ENCODE peak calls at places on chromosomes 3 and 15, in four cellular contexts. U, S, M and Q are unnamed samples.

GRCh38 chr3:192422321-192422997 is 304.9 kb downstream of the FGF12 start:
- DNase-seq in U (no peak), S (no peak), M (no peak), Q (no peak)

GRCh38 chr15:68517285-68517711 is 61.5 kb upstream of the CORO2B start:
- DNase-seq in U (no peak), S (no peak), M (no peak), Q (no peak)

GRCh38 chr3:44050051-44050570 is 191.6 kb upstream of the TOPAZ1 start:
- DNase-seq in U (no peak), S (no peak), M (no peak), Q (no peak)

GRCh38 chr3:188780188-188781147 is 391.3 kb upstream of the TPRG1 start:
- DNase-seq in U (no peak), S (no peak), M (no peak), Q (no peak)

GRCh38 chr15:98968576-98968975 is 39.0 kb downstream of the PGPEP1L start:
- DNase-seq in U (peak), S (no peak), M (no peak), Q (no peak)

GRCh38 chr3:128073185-128073725 is 21.0 kb downstream of the SEC61A1 start:
- DNase-seq in U (no peak), S (no peak), M (no peak), Q (no peak)

GRCh38 chr15:79357566-79357965 is 46.7 kb downstream of the TMED3 start:
- DNase-seq in U (no peak), S (no peak), M (no peak), Q (no peak)

GRCh38 chr3:58952128-58952917 is 97.5 kb downstream of the CFAP20DC start:
- DNase-seq in U (no peak), S (peak), M (no peak), Q (peak)

GRCh38 chr15:56812255-56812654 is 78.9 kb upstream of the ZNF280D start:
- DNase-seq in U (no peak), S (no peak), M (no peak), Q (no peak)

GRCh38 chr3:126476976-126477330 is 1.3 kb upstream of the ZXDC start:
- DNase-seq in U (no peak), S (no peak), M (no peak), Q (no peak)

GRCh38 chr15:68220967-68221366 is 8.6 kb downstream of the CLN6 start:
- DNase-seq in U (no peak), S (no peak), M (peak), Q (no peak)

GRCh38 chr15:57017024-57017423 is 98.6 kb downstream of the TCF12 start:
- DNase-seq in U (no peak), S (peak), M (no peak), Q (no peak)

GRCh38 chr3:25090869-25091453 is 337.1 kb upstream of the RARB start:
- DNase-seq in U (no peak), S (no peak), M (no peak), Q (no peak)

GRCh38 chr3:22296641-22297040 is 545.6 kb upstream of the ZNF385D start:
- DNase-seq in U (no peak), S (no peak), M (no peak), Q (no peak)

GRCh38 chr3:72334681-72335457 is 513.4 kb downstream of the SHQ1 start:
- DNase-seq in U (no peak), S (no peak), M (no peak), Q (no peak)

GRCh38 chr15:66841953-66842681 is 140.1 kb downstream of the SMAD6 start:
- DNase-seq in U (no peak), S (peak), M (peak), Q (no peak)

GRCh38 chr15:80736571-80736970 is 41.5 kb downstream of the ABHD17C start:
- DNase-seq in U (no peak), S (peak), M (no peak), Q (no peak)

GRCh38 chr15:71049706-71050422 is 65.4 kb upstream of the THSD4 start:
- DNase-seq in U (no peak), S (peak), M (no peak), Q (no peak)

GRCh38 chr3:9153763-9154601 is 95.5 kb downstream of the SRGAP3 start:
- DNase-seq in U (no peak), S (no peak), M (no peak), Q (no peak)

GRCh38 chr3:25229584-25229983 is 198.5 kb upstream of the RARB start:
- DNase-seq in U (no peak), S (no peak), M (no peak), Q (no peak)

GRCh38 chr15:89417206-89417725 is 79.1 kb downstream of the RHCG start:
- DNase-seq in U (no peak), S (no peak), M (no peak), Q (no peak)

GRCh38 chr15:89423981-89424380 is 72.4 kb downstream of the RHCG start:
- DNase-seq in U (no peak), S (no peak), M (peak), Q (no peak)

GRCh38 chr15:89421219-89421618 is 75.2 kb downstream of the RHCG start:
- DNase-seq in U (no peak), S (no peak), M (no peak), Q (no peak)

GRCh38 chr15:89416339-89417183 is 79.8 kb downstream of the RHCG start:
- DNase-seq in U (peak), S (peak), M (peak), Q (no peak)

GRCh38 chr15:89419370-89419984 is 76.9 kb downstream of the RHCG start:
- DNase-seq in U (peak), S (peak), M (peak), Q (no peak)
- TF ChIP-seq CHD1 in U (no peak), S (no peak), M (no peak), Q (no peak)

GRCh38 chr3:61948699-61949305 is 387.4 kb downstream of the PTPRG start:
- DNase-seq in U (no peak), S (no peak), M (no peak), Q (no peak)
- TF ChIP-seq CHD1 in U (no peak), S (no peak), M (no peak), Q (no peak)

GRCh38 chr15:43873651-43874050 is 46.8 kb downstream of the WDR76 start:
- DNase-seq in U (no peak), S (no peak), M (no peak), Q (no peak)

GRCh38 chr15:43871835-43872234 is 45.0 kb downstream of the WDR76 start:
- DNase-seq in U (no peak), S (no peak), M (no peak), Q (no peak)

GRCh38 chr15:43876872-43877271 is 50.1 kb downstream of the WDR76 start:
- DNase-seq in U (no peak), S (no peak), M (no peak), Q (no peak)

GRCh38 chr15:43868412-43868811 is 41.6 kb downstream of the WDR76 start:
- DNase-seq in U (no peak), S (no peak), M (no peak), Q (no peak)

DNA sequence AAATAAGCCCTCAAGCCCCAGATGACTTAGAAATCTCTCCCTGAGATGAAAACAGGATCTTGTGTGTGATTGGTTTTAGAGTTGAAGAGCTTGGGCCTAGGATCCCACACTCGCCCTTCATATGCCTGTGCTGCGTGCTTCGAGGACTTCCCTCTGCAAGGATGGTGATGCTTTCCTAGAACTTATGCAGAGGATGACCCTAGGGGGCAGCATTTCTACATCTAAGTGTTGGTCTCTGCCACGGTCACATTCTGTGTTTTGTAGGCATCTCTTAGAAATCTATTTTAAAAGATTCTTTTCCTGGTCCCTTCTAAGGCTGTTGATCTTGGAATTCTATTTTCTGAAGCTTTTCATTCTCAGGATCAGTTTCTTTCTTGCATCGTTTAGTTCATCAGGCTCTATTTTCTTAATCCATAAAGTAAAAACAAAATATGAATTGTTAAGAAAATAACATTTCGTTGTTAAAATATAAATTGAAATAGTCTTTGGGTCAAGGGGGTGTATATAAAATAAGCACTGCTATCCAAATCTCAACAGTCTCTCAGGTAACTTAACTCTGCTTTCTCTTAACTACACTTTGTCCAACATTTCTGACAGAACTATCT is 45.7 kb downstream of the WDR76 start:
- DNase-seq in U (peak), S (peak), M (peak), Q (peak)
- TF ChIP-seq CHD1 in U (no peak), S (no peak), M (no peak), Q (no peak)

GRCh38 chr3:48599509-48600285 is 4.6 kb upstream of the COL7A1 start:
- DNase-seq in U (no peak), S (no peak), M (no peak), Q (no peak)

GRCh38 chr3:48599077-48599501 is 4.0 kb upstream of the COL7A1 start:
- DNase-seq in U (no peak), S (no peak), M (no peak), Q (no peak)

GRCh38 chr3:48597408-48597800 is 2.3 kb upstream of the COL7A1 start:
- DNase-seq in U (no peak), S (no peak), M (no peak), Q (no peak)

GRCh38 chr3:48596676-48597407 is 1.7 kb upstream of the COL7A1 start:
- DNase-seq in U (no peak), S (no peak), M (no peak), Q (no peak)

DNA sequence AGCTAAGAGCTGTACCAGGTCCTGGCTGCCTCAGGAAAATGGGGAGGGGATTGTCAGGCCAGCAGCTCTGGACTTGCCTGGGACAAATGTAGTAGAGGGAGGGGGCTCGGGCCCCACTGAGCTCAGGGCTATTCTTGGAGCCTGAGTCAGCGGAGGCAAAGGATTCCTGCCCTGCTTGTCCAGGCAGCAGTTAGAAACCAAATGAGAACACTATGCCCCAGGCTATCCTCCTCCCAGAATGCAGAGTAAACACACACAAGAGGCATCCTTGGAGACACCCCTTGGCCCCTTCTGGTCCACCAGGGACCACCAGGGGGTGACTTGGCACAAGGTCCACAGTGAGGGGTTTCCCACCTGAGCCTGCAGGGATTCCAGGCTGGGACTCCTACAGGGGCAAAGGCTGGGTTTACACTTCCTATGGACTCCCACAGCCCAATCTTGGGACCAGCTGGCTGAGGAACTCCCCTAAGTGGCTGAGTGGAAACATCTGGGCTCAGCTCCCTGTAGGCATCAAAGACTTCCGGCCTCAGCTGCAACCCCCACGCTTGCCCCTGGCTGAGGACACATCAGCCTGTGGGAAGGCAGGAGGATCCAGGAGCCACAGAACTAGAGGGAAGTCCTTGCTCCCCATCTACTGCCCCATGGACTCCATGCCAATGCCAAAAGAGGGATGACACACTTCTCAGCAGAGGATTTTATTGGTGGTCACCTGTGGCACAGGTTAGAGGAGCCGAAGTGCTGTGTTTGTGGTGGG is 3.4 kb upstream of the COL7A1 start:
- DNase-seq in U (no peak), S (peak), M (no peak), Q (no peak)
- TF ChIP-seq CHD1 in U (no peak), S (no peak), M (no peak), Q (no peak)

GRCh38 chr15:90912770-90913075 is 9.6 kb downstream of the MAN2A2 start:
- DNase-seq in U (no peak), S (no peak), M (no peak), Q (no peak)

GRCh38 chr15:90911906-90912769 is 9.0 kb downstream of the MAN2A2 start:
- DNase-seq in U (no peak), S (no peak), M (no peak), Q (no peak)

GRCh38 chr15:90909976-90910375 is 6.9 kb downstream of the MAN2A2 start:
- DNase-seq in U (no peak), S (no peak), M (no peak), Q (no peak)

GRCh38 chr15:90911302-90911623 is 8.2 kb downstream of the MAN2A2 start:
- DNase-seq in U (no peak), S (no peak), M (no peak), Q (no peak)

DNA sequence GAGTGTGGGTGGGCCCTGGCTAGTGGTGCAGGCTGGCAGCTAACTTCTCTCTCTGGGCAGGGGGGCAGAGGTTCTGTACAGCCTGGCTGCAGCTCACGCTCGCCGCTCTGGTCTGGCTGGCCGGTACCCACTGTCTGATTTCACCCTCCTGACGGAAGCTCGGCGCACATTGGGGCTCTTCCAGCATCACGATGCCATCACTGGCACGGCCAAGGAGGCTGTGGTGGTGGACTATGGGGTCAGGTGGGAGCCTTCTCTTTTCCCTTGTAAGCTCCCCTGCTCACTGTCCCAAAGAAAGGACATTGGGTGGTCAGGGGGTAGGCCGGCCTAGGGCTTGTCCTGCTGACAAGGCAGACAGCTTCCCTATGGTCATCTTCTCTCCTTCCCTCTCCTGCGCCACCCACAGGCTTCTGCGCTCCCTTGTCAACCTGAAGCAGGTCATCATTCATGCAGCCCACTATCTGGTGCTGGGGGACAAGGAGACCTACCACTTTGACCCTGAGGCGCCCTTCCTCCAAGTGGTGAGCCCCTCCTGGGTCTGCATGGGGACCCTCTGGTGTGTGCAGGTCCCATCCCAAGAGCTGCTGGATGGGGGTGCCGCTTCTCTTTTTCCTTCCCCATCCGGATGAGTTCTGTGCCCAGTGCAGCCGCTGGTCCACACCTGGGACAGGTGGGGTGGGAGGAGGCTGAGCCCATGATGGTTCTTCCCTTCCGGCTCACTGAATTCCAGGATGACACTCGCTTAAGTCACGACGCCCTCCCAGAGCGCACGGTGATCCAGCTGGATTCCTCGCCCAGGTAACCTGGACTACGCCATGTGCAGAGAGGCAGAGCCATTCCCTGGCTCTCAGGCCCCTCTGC is 7.6 kb downstream of the MAN2A2 start:
- DNase-seq in U (no peak), S (no peak), M (no peak), Q (no peak)
- TF ChIP-seq CHD1 in U (no peak), S (no peak), M (no peak), Q (no peak)

GRCh38 chr3:174153875-174154274 is 705.3 kb upstream of the NAALADL2 start:
- DNase-seq in U (no peak), S (peak), M (no peak), Q (no peak)
- TF ChIP-seq CHD1 in U (no peak), S (no peak), M (no peak), Q (no peak)